ENCODE peak calls at places on chromosome 6, in ten cellular contexts. V is GM20000, X is astrocyte of the spinal cord, A is AG10803, C is natural killer cell, L is AG04449, P is tibial nerve, B is Calu3, Z is type B pancreatic cell, M is pancreas. S is an unnamed sample.

GRCh38 chr6:20463396-20463795 is 61.7 kb downstream of the E2F3 start:
- DNase-seq in M (no peak), X (no peak), L (no peak), B (no peak), Z (no peak), P (no peak), A (no peak), C (no peak), V (peak), S (no peak)

GRCh38 chr6:156701961-156702360 is 75.2 kb upstream of the ARID1B start:
- DNase-seq in V (no peak), C (no peak), X (no peak), L (no peak), Z (no peak), B (no peak), A (no peak), M (no peak), P (no peak), S (no peak)

GRCh38 chr6:41957117-41957516 is 15.5 kb upstream of the CCND3 start:
- DNase-seq in X (no peak), P (no peak), V (no peak), A (no peak), C (no peak), Z (no peak), B (no peak), M (no peak), L (no peak), S (no peak)

GRCh38 chr6:150939399-150939798 is 73.9 kb downstream of the MTHFD1L start:
- DNase-seq in C (no peak), Z (no peak), M (no peak), L (no peak), A (no peak), P (no peak), V (no peak), B (no peak), X (no peak), S (no peak)

GRCh38 chr6:168127384-168127868 is 48.4 kb upstream of the FRMD1 start:
- DNase-seq in B (no peak), A (no peak), L (no peak), Z (peak), V (no peak), M (no peak), C (no peak), X (no peak), P (no peak), S (no peak)

GRCh38 chr6:36724514-36725385 is 27.1 kb downstream of the RAB44 start:
- DNase-seq in C (no peak), V (peak), Z (no peak), M (peak), B (peak), X (peak), A (peak), L (no peak), P (peak), S (peak)

GRCh38 chr6:11618533-11618932 is 81.0 kb downstream of the TMEM170B start:
- DNase-seq in X (peak), P (no peak), B (no peak), L (no peak), V (peak), M (no peak), C (no peak), A (no peak), Z (no peak), S (no peak)

GRCh38 chr6:84052204-84052882 is 18.8 kb downstream of the MRAP2 start:
- DNase-seq in V (no peak), A (peak), X (peak), M (peak), C (no peak), L (no peak), B (no peak), Z (no peak), P (peak), S (no peak)

GRCh38 chr6:160455484-160456213 is 107.5 kb downstream of the SLC22A3 start:
- DNase-seq in M (peak), L (peak), A (peak), Z (peak), P (peak), B (peak), X (peak), C (peak), V (peak), S (no peak)

GRCh38 chr6:166387642-166388325 is 5.0 kb upstream of the MPC1 start:
- DNase-seq in A (no peak), P (no peak), B (peak), Z (no peak), L (no peak), X (no peak), C (no peak), V (no peak), M (no peak), S (no peak)

GRCh38 chr6:115667478-115667996 is 393.2 kb downstream of the FRK start:
- DNase-seq in M (no peak), C (no peak), X (no peak), L (no peak), B (no peak), Z (no peak), A (no peak), V (no peak), P (no peak), S (no peak)

GRCh38 chr6:138499303-138499991 is at the start of gene NHSL1:
- DNase-seq in B (peak), C (no peak), M (peak), A (peak), P (no peak), X (peak), L (no peak), Z (no peak), V (peak), S (no peak)

GRCh38 chr6:134420638-134421181 is 102.8 kb upstream of the SGK1 start:
- DNase-seq in A (peak), C (no peak), P (no peak), X (peak), V (no peak), B (no peak), L (no peak), Z (no peak), M (no peak), S (peak)

GRCh38 chr6:51675551-51676275 is 411.7 kb downstream of the PKHD1 start:
- DNase-seq in Z (no peak), C (no peak), M (no peak), B (peak), P (no peak), X (no peak), V (no peak), L (no peak), A (no peak), S (no peak)

GRCh38 chr6:81465859-81466258 is 286.6 kb downstream of the TENT5A start:
- DNase-seq in B (peak), M (no peak), C (no peak), X (peak), A (peak), V (no peak), P (no peak), Z (no peak), L (no peak), S (no peak)

GRCh38 chr6:30641048-30641447 is 5.9 kb upstream of the C6orf136 start:
- DNase-seq in C (no peak), X (no peak), V (no peak), M (no peak), L (no peak), B (no peak), Z (no peak), P (no peak), A (no peak), S (no peak)

GRCh38 chr6:135909737-135910387 is 58.4 kb downstream of the PDE7B start:
- DNase-seq in B (peak), A (no peak), X (peak), C (peak), V (peak), Z (no peak), M (peak), L (no peak), P (no peak), S (no peak)

GRCh38 chr6:35468980-35469710 is 944 bp downstream of the RPL10A start:
- DNase-seq in X (no peak), P (no peak), V (no peak), Z (no peak), B (no peak), M (no peak), A (no peak), L (no peak), C (peak), S (no peak)

GRCh38 chr6:30763155-30763617 is 18.8 kb upstream of the IER3 start:
- DNase-seq in Z (no peak), B (no peak), M (no peak), C (no peak), X (no peak), P (no peak), A (no peak), V (no peak), L (no peak), S (no peak)

GRCh38 chr6:33417903-33418689 is at the start of gene CUTA:
- DNase-seq in P (peak), X (peak), V (peak), Z (peak), M (peak), C (peak), B (peak), A (peak), L (peak), S (peak)
- TF ChIP-seq CTCF in P (peak), X (peak), V (no peak), Z (peak), M (no peak), C (no peak), B (peak), A (peak), L (no peak), S (peak)

GRCh38 chr6:42963855-42964605 is 3.5 kb downstream of the GNMT start:
- DNase-seq in X (peak), C (no peak), M (peak), P (no peak), B (peak), A (peak), Z (no peak), L (no peak), V (no peak), S (no peak)
- TF ChIP-seq CTCF in X (peak), C (no peak), M (no peak), P (no peak), B (no peak), A (peak), Z (peak), L (peak), V (no peak), S (no peak)

GRCh38 chr6:90478278-90478677 is 108.6 kb downstream of the MAP3K7 start:
- DNase-seq in X (no peak), M (no peak), B (no peak), L (no peak), Z (no peak), P (no peak), V (no peak), A (no peak), C (no peak), S (no peak)
- TF ChIP-seq CTCF in X (peak), M (no peak), B (no peak), L (no peak), Z (no peak), P (no peak), V (no peak), A (no peak), C (no peak), S (no peak)

GRCh38 chr6:49852975-49853374 is 13.4 kb downstream of the CRISP1 start:
- DNase-seq in X (no peak), L (no peak), P (no peak), V (no peak), C (no peak), Z (no peak), A (no peak), M (no peak), B (no peak), S (no peak)

GRCh38 chr6:49847014-49847413 is 19.3 kb downstream of the CRISP1 start:
- DNase-seq in C (no peak), M (no peak), X (no peak), A (no peak), V (no peak), B (no peak), Z (no peak), L (no peak), P (no peak), S (no peak)

GRCh38 chr6:49849121-49849907 is 17.0 kb downstream of the CRISP1 start:
- DNase-seq in X (peak), Z (no peak), V (peak), P (no peak), B (no peak), C (no peak), A (peak), L (peak), M (no peak), S (no peak)
- TF ChIP-seq CTCF in X (peak), Z (peak), V (no peak), P (peak), B (peak), C (no peak), A (peak), L (peak), M (peak), S (peak)

DNA sequence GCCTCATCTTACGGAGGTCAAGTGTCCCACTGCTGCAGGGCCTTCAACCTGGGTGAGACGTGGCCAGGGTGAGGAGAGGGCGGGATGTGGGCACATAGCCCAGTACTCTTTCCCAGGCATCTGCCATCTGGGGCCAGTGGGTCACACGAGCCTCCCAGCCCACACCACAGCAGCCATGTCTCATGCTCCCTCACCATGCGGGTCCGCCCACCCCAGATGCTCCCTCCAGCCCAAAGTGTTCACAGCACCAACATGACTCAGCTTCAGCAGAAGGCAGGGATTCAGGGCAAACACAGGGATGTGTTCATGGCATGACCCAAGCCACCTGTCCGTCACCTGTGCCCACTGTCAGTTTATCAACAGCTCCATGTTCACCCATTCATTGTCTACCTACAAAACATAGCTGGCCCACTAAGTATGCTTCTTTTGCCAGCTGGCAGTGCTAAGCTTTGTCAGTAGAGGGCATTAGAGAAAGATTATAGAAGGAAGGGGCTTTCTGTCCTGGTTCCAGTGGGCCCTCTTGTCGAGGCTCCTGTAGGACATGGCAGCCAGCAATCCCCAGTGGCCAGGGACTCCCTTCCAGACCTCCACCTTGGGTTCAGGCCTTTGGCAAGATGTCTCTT is 109.2 kb downstream of the FOXF2 start:
- DNase-seq in X (no peak), A (peak), V (no peak), P (no peak), B (no peak), L (no peak), C (no peak), Z (no peak), M (no peak), S (no peak)
- TF ChIP-seq CTCF in X (no peak), A (peak), V (no peak), P (no peak), B (no peak), L (no peak), C (no peak), Z (no peak), M (no peak), S (no peak)